ENCODE peak calls at places on chromosomes 2 and 18, in seven cellular contexts. One of them, this sample, is unnamed.

GRCh38 chr2:200168641-200169265 is 137.7 kb upstream of the SPATS2L start:
- DNase-seq in endothelial cell: no peak
- DNase-seq in thyroid gland: no peak
- DNase-seq in GM23338: peak
- DNase-seq in heart right ventricle: no peak
- DNase-seq in IMR-90: no peak
- DNase-seq in fibroblast of lung: no peak
- DNase-seq in this sample: no peak

GRCh38 chr2:54570321-54570881 is 114.3 kb downstream of the SPTBN1 start:
- DNase-seq in endothelial cell: no peak
- DNase-seq in thyroid gland: no peak
- DNase-seq in GM23338: no peak
- DNase-seq in heart right ventricle: no peak
- DNase-seq in IMR-90: no peak
- DNase-seq in fibroblast of lung: no peak
- DNase-seq in this sample: no peak

GRCh38 chr18:21911551-21911950 is 171.0 kb downstream of the MIB1 start:
- DNase-seq in endothelial cell: no peak
- DNase-seq in thyroid gland: no peak
- DNase-seq in GM23338: no peak
- DNase-seq in heart right ventricle: no peak
- DNase-seq in IMR-90: no peak
- DNase-seq in fibroblast of lung: no peak
- DNase-seq in this sample: no peak

GRCh38 chr2:142075826-142076225 is 55.0 kb downstream of the LRP1B start:
- DNase-seq in endothelial cell: no peak
- DNase-seq in thyroid gland: no peak
- DNase-seq in GM23338: no peak
- DNase-seq in heart right ventricle: no peak
- DNase-seq in IMR-90: no peak
- DNase-seq in fibroblast of lung: no peak
- DNase-seq in this sample: no peak

GRCh38 chr18:68221116-68221724 is 493.7 kb downstream of the TMX3 start:
- DNase-seq in endothelial cell: no peak
- DNase-seq in thyroid gland: no peak
- DNase-seq in GM23338: peak
- DNase-seq in heart right ventricle: no peak
- DNase-seq in IMR-90: no peak
- DNase-seq in fibroblast of lung: peak
- DNase-seq in this sample: no peak

GRCh38 chr2:177165731-177166711 is 46.6 kb upstream of the HNRNPA3 start:
- DNase-seq in endothelial cell: no peak
- DNase-seq in thyroid gland: no peak
- DNase-seq in GM23338: no peak
- DNase-seq in heart right ventricle: no peak
- DNase-seq in IMR-90: peak
- DNase-seq in fibroblast of lung: peak
- DNase-seq in this sample: no peak

GRCh38 chr18:65429601-65430000 is 321.2 kb upstream of the CDH7 start:
- DNase-seq in endothelial cell: no peak
- DNase-seq in thyroid gland: no peak
- DNase-seq in GM23338: no peak
- DNase-seq in heart right ventricle: no peak
- DNase-seq in IMR-90: no peak
- DNase-seq in fibroblast of lung: no peak
- DNase-seq in this sample: no peak

GRCh38 chr2:132640116-132640515 is 29.9 kb downstream of the LYPD1 start:
- DNase-seq in endothelial cell: no peak
- DNase-seq in thyroid gland: no peak
- DNase-seq in GM23338: no peak
- DNase-seq in heart right ventricle: no peak
- DNase-seq in IMR-90: peak
- DNase-seq in fibroblast of lung: no peak
- DNase-seq in this sample: no peak

GRCh38 chr18:32095156-32095555 is 3.5 kb downstream of the RNF138 start:
- DNase-seq in endothelial cell: no peak
- DNase-seq in thyroid gland: no peak
- DNase-seq in GM23338: no peak
- DNase-seq in heart right ventricle: no peak
- DNase-seq in IMR-90: no peak
- DNase-seq in fibroblast of lung: peak
- DNase-seq in this sample: no peak

GRCh38 chr18:3447035-3447894 is 2.7 kb upstream of the TGIF1 start:
- DNase-seq in endothelial cell: peak
- DNase-seq in thyroid gland: no peak
- DNase-seq in GM23338: peak
- DNase-seq in heart right ventricle: peak
- DNase-seq in IMR-90: peak
- DNase-seq in fibroblast of lung: peak
- DNase-seq in this sample: no peak

GRCh38 chr2:174166261-174166660 is 82.1 kb downstream of the OLA1 start:
- DNase-seq in endothelial cell: no peak
- DNase-seq in thyroid gland: no peak
- DNase-seq in GM23338: no peak
- DNase-seq in heart right ventricle: no peak
- DNase-seq in IMR-90: no peak
- DNase-seq in fibroblast of lung: no peak
- DNase-seq in this sample: no peak

GRCh38 chr18:64017870-64018269 is 48.0 kb downstream of the SERPINB8 start:
- DNase-seq in endothelial cell: no peak
- DNase-seq in thyroid gland: no peak
- DNase-seq in GM23338: peak
- DNase-seq in heart right ventricle: no peak
- DNase-seq in IMR-90: peak
- DNase-seq in fibroblast of lung: peak
- DNase-seq in this sample: no peak

GRCh38 chr2:26011609-26011989 is 22.3 kb upstream of the RAB10 start:
- DNase-seq in endothelial cell: no peak
- DNase-seq in thyroid gland: no peak
- DNase-seq in GM23338: no peak
- DNase-seq in heart right ventricle: no peak
- DNase-seq in IMR-90: no peak
- DNase-seq in fibroblast of lung: no peak
- DNase-seq in this sample: no peak

GRCh38 chr2:213119061-213119809 is 32.2 kb downstream of the IKZF2 start:
- DNase-seq in endothelial cell: no peak
- DNase-seq in thyroid gland: no peak
- DNase-seq in GM23338: no peak
- DNase-seq in heart right ventricle: no peak
- DNase-seq in IMR-90: peak
- DNase-seq in fibroblast of lung: peak
- DNase-seq in this sample: no peak

GRCh38 chr2:154452906-154453493 is 245.5 kb upstream of the KCNJ3 start:
- DNase-seq in endothelial cell: no peak
- DNase-seq in thyroid gland: no peak
- DNase-seq in GM23338: peak
- DNase-seq in heart right ventricle: no peak
- DNase-seq in IMR-90: no peak
- DNase-seq in fibroblast of lung: peak
- DNase-seq in this sample: no peak

GRCh38 chr2:332592-332991 is 44.7 kb upstream of the ALKAL2 start:
- DNase-seq in endothelial cell: no peak
- DNase-seq in thyroid gland: no peak
- DNase-seq in GM23338: peak
- DNase-seq in heart right ventricle: no peak
- DNase-seq in IMR-90: no peak
- DNase-seq in fibroblast of lung: no peak
- DNase-seq in this sample: no peak

GRCh38 chr18:56575819-56576663 is 62.4 kb downstream of the TXNL1 start:
- DNase-seq in endothelial cell: peak
- DNase-seq in thyroid gland: no peak
- DNase-seq in GM23338: peak
- DNase-seq in heart right ventricle: peak
- DNase-seq in IMR-90: peak
- DNase-seq in fibroblast of lung: peak
- DNase-seq in this sample: no peak

DNA sequence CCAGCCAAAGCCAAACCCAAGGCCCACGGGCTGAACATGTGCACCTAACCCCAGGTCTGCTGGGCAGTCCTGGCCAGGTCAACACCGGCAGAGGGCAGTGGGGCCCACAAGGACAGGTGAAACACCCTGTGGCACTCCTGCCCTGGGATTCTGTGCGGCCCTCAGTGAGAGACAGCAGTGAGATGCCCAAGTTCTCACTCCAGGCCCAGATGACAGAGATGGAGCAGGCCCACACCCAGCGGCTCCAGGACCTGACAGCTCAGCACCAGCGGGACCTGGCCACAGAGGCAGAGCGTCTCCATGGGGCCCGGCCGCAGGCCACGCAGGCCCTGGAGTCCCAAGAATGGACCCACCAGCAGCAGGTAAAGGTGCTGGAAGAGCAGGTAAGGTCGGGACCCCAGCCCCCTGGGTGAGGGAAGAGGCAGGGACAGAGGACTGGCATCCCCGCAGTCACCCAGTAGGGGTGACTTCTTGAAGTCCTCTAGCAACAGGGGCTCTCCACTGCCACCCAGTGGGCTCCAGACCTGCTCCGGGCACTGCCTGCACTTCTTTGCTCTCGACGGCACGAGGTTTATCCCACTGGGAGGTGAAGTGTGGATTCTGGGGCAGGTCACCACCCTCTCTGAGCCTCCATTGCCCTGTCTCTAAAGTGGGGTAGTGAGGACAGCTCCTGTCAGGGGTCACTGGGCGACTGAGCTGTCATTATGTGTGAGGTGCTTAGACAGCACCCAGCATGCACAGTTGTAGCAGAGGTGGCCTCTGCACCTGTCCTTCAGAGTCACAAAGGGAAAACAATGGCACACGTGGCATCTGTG is 8.8 kb upstream of the SNED1 start:
- DNase-seq in endothelial cell: peak
- DNase-seq in thyroid gland: no peak
- DNase-seq in GM23338: peak
- DNase-seq in heart right ventricle: no peak
- DNase-seq in IMR-90: peak
- DNase-seq in fibroblast of lung: peak
- DNase-seq in this sample: peak
- TF ChIP-seq CTCF in endothelial cell: no peak
- TF ChIP-seq CTCF in thyroid gland: peak
- TF ChIP-seq CTCF in GM23338: peak
- TF ChIP-seq CTCF in heart right ventricle: peak
- TF ChIP-seq CTCF in IMR-90: peak
- TF ChIP-seq CTCF in fibroblast of lung: peak
- TF ChIP-seq CTCF in this sample: peak

GRCh38 chr2:204024503-204024902 is 87.9 kb downstream of the ICOS start:
- DNase-seq in endothelial cell: peak
- DNase-seq in thyroid gland: no peak
- DNase-seq in GM23338: peak
- DNase-seq in heart right ventricle: no peak
- DNase-seq in IMR-90: peak
- DNase-seq in fibroblast of lung: peak
- DNase-seq in this sample: no peak
- TF ChIP-seq CTCF in endothelial cell: peak
- TF ChIP-seq CTCF in thyroid gland: peak
- TF ChIP-seq CTCF in GM23338: peak
- TF ChIP-seq CTCF in heart right ventricle: peak
- TF ChIP-seq CTCF in IMR-90: peak
- TF ChIP-seq CTCF in fibroblast of lung: peak
- TF ChIP-seq CTCF in this sample: no peak

GRCh38 chr2:46091004-46091403 is 206.2 kb upstream of the EPAS1 start:
- DNase-seq in endothelial cell: no peak
- DNase-seq in thyroid gland: peak
- DNase-seq in GM23338: peak
- DNase-seq in heart right ventricle: peak
- DNase-seq in IMR-90: no peak
- DNase-seq in fibroblast of lung: no peak
- DNase-seq in this sample: no peak
- TF ChIP-seq CTCF in endothelial cell: no peak
- TF ChIP-seq CTCF in thyroid gland: peak
- TF ChIP-seq CTCF in GM23338: peak
- TF ChIP-seq CTCF in heart right ventricle: peak
- TF ChIP-seq CTCF in IMR-90: no peak
- TF ChIP-seq CTCF in fibroblast of lung: no peak
- TF ChIP-seq CTCF in this sample: no peak

GRCh38 chr2:124325667-124326425 is 300.8 kb downstream of the CNTNAP5 start:
- DNase-seq in endothelial cell: no peak
- DNase-seq in thyroid gland: no peak
- DNase-seq in GM23338: peak
- DNase-seq in heart right ventricle: no peak
- DNase-seq in IMR-90: no peak
- DNase-seq in fibroblast of lung: no peak
- DNase-seq in this sample: no peak
- TF ChIP-seq CTCF in endothelial cell: peak
- TF ChIP-seq CTCF in thyroid gland: peak
- TF ChIP-seq CTCF in GM23338: peak
- TF ChIP-seq CTCF in heart right ventricle: no peak
- TF ChIP-seq CTCF in IMR-90: peak
- TF ChIP-seq CTCF in fibroblast of lung: peak
- TF ChIP-seq CTCF in this sample: no peak

GRCh38 chr2:160984426-160985077 is 175.7 kb upstream of the TANK start:
- DNase-seq in endothelial cell: no peak
- DNase-seq in thyroid gland: peak
- DNase-seq in GM23338: no peak
- DNase-seq in heart right ventricle: peak
- DNase-seq in IMR-90: no peak
- DNase-seq in fibroblast of lung: no peak
- DNase-seq in this sample: no peak

GRCh38 chr2:160993543-160994090 is 166.6 kb upstream of the TANK start:
- DNase-seq in endothelial cell: no peak
- DNase-seq in thyroid gland: peak
- DNase-seq in GM23338: no peak
- DNase-seq in heart right ventricle: peak
- DNase-seq in IMR-90: no peak
- DNase-seq in fibroblast of lung: no peak
- DNase-seq in this sample: no peak

GRCh38 chr2:160994141-160995002 is 165.9 kb upstream of the TANK start:
- DNase-seq in endothelial cell: peak
- DNase-seq in thyroid gland: peak
- DNase-seq in GM23338: peak
- DNase-seq in heart right ventricle: peak
- DNase-seq in IMR-90: peak
- DNase-seq in fibroblast of lung: peak
- DNase-seq in this sample: peak

GRCh38 chr2:160989778-160990177 is 170.4 kb upstream of the TANK start:
- DNase-seq in endothelial cell: no peak
- DNase-seq in thyroid gland: no peak
- DNase-seq in GM23338: no peak
- DNase-seq in heart right ventricle: no peak
- DNase-seq in IMR-90: no peak
- DNase-seq in fibroblast of lung: no peak
- DNase-seq in this sample: no peak
- TF ChIP-seq CTCF in endothelial cell: no peak
- TF ChIP-seq CTCF in thyroid gland: no peak
- TF ChIP-seq CTCF in GM23338: no peak
- TF ChIP-seq CTCF in heart right ventricle: no peak
- TF ChIP-seq CTCF in IMR-90: no peak
- TF ChIP-seq CTCF in fibroblast of lung: no peak
- TF ChIP-seq CTCF in this sample: no peak

DNA sequence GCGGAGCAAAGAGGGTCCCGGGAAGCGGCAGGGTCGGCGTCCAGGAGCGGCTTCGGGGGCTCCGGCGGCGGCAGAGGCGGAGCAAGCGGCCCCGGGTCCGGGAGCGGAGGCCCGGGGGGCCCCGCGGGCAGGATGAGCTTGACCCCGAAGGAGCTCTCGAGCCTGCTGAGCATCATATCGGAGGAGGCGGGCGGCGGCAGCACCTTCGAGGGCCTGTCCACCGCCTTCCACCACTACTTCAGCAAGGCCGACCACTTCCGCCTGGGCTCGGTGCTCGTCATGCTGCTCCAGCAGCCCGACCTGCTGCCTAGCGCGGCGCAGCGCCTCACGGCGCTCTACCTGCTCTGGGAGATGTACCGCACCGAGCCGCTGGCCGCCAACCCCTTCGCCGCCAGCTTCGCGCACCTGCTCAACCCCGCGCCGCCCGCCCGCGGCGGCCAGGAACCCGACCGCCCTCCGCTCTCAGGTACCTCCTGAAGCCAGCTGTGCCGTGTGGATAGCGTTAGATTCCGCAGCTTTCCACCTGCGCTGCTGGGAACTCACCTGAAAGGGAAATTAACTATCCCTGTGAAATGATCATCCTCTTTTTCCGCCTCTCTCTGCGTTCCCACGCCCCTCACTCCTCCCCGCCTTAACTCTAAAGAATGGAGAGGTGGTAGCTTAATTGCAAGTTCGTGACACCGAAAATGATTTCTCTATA is 477 bp downstream of the CNOT11 start:
- DNase-seq in endothelial cell: peak
- DNase-seq in thyroid gland: peak
- DNase-seq in GM23338: peak
- DNase-seq in heart right ventricle: peak
- DNase-seq in IMR-90: peak
- DNase-seq in fibroblast of lung: peak
- DNase-seq in this sample: peak
- TF ChIP-seq CTCF in endothelial cell: no peak
- TF ChIP-seq CTCF in thyroid gland: no peak
- TF ChIP-seq CTCF in GM23338: no peak
- TF ChIP-seq CTCF in heart right ventricle: no peak
- TF ChIP-seq CTCF in IMR-90: no peak
- TF ChIP-seq CTCF in fibroblast of lung: no peak
- TF ChIP-seq CTCF in this sample: no peak